ENCODE peak calls at places on chromosomes 16 and 17, in four cellular contexts. E is GM12878, I is K562, F is HepG2. J is an unnamed sample.

GRCh38 chr16:30830072-30830417 is 43.0 kb upstream of the ZNF629 start:
- DNase-seq in I (no peak), E (no peak), F (peak; percentile 73), J (no peak)

GRCh38 chr16:2005646-2006045 is 4.0 kb downstream of the ZNF598 start:
- DNase-seq in E (no peak), I (no peak), F (no peak), J (no peak)

GRCh38 chr17:16286947-16287562 is 66.2 kb downstream of the CENPV start:
- DNase-seq in I (peak; percentile 27), E (peak; percentile 51), F (no peak), J (no peak)

GRCh38 chr17:4940625-4941021 is 555 bp downstream of the RNF167 start:
- DNase-seq in E (no peak), I (no peak), F (no peak), J (no peak)

GRCh38 chr16:89095401-89095974 is 1.8 kb downstream of the ACSF3 start:
- DNase-seq in I (no peak), E (no peak), F (no peak), J (no peak)

GRCh38 chr17:39772415-39772814 is 34.7 kb downstream of the GRB7 start:
- DNase-seq in E (no peak), F (no peak), I (no peak), J (no peak)

GRCh38 chr16:31130899-31131298 is 4.6 kb downstream of the PRSS8 start:
- DNase-seq in F (no peak), I (no peak), E (no peak), J (no peak)

GRCh38 chr16:14423344-14423743 is 206.7 kb downstream of the PARN start:
- DNase-seq in I (no peak), E (no peak), F (no peak), J (no peak)

GRCh38 chr16:48075398-48075797 is 80.4 kb downstream of the ABCC12 start:
- DNase-seq in E (no peak), I (no peak), F (peak; percentile 14), J (no peak)

GRCh38 chr17:50364715-50365114 is 8.3 kb downstream of the MRPL27 start:
- DNase-seq in F (no peak), I (no peak), E (no peak), J (no peak)

GRCh38 chr17:265726-266125 is 84.3 kb upstream of the DOC2B start:
- DNase-seq in F (no peak), E (no peak), I (no peak), J (no peak)

GRCh38 chr16:84183572-84183875 is 3.3 kb downstream of the TAF1C start:
- DNase-seq in F (no peak), E (no peak), I (no peak), J (no peak)

GRCh38 chr17:7573324-7574080 is 5.9 kb upstream of the CD68 start:
- DNase-seq in F (peak; percentile 86), E (no peak), I (peak; percentile 88), J (peak; percentile 72)

GRCh38 chr16:88365244-88365865 is 17.4 kb upstream of the ZNF469 start:
- DNase-seq in E (no peak), F (no peak), I (no peak), J (no peak)

GRCh38 chr17:14840616-14841231 is 424.4 kb downstream of the PMP22 start:
- DNase-seq in I (no peak), F (no peak), E (no peak), J (no peak)

GRCh38 chr16:86732621-86733297 is 154.4 kb downstream of the FOXL1 start:
- DNase-seq in F (no peak), E (no peak), I (no peak), J (no peak)

GRCh38 chr16:73149329-73149728 is 101.4 kb upstream of the ZFHX3 start:
- DNase-seq in F (peak; percentile 39), E (no peak), I (no peak), J (no peak)

GRCh38 chr17:61338000-61338864 is 61.4 kb upstream of the TBX2 start:
- DNase-seq in F (peak; percentile 50), I (no peak), E (no peak), J (no peak)

GRCh38 chr17:57956311-57957119 is 1.3 kb upstream of the CUEDC1 start:
- DNase-seq in I (no peak), E (peak; percentile 62), F (no peak), J (no peak)
- TF ChIP-seq TARDBP in I (no peak), E (no peak), F (no peak), J (no peak)

DNA sequence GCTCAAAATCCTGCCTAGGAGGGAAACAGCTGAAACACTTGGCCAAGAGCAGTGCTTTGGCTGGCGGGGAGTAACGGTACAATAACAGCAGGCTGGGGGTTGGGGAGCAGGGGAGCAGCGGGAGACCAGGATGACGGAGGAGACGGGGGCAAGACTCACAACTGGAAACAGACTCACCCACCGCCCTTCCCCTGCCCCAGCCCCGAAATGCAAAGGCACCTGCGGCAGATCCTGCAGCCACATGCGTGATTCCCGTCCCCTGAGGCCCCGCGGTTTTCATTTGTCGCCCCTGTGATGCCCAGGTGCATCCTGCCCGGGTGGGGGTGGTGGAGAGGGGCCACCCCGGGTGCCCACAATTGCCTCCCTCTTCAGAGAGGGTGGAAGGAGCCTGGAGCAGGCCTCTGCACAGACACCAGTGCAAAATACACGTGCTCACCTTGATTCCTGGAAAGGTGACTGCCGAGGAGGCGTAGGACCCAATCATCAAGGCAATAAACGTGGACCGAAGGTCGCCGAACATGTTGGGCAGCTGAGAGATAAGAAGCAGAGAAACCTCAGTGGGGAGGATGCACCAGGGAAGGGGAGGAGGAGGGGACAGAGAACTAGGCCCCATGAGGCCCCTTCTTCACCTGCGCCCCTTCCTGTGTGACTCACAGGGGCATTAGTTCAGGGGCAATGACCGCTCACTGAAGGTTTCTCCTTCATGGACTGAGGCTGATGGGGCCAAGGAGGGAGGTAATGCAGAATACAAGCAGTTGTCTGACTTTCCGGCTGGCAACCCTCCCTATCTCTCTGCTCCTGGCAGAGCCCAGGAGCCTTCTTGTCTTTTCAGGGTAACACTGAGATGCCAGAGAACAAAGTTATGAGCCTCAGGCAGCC is 30.4 kb upstream of the PITPNA start:
- DNase-seq in E (peak; percentile 57), F (peak; percentile 41), I (peak; percentile 43), J (no peak)
- TF ChIP-seq FOXM1 in E (peak; percentile 94), F (no peak), I (no peak), J (no peak)

DNA sequence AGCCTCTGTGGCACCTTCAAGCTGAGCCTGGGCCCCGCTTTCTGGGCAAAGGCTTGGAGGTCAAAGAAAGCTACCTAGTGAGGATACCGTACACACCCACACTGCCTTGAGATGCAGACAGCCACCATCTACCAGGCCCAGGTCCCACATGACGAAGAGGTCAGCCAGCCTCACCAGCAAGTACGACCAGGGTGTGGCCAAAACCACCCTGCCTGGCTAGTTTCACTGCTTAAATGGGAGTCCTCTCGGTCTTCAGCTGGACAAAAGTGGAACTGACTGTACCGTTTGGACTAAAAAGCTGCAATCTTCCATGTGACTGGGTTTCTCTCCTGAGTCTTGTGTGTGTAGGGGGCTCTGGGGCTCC is 21.6 kb downstream of the VASN start:
- DNase-seq in F (no peak), I (no peak), E (no peak), J (no peak)
- TF ChIP-seq FOXK2 in F (no peak), I (no peak), E (no peak), J (no peak)

DNA sequence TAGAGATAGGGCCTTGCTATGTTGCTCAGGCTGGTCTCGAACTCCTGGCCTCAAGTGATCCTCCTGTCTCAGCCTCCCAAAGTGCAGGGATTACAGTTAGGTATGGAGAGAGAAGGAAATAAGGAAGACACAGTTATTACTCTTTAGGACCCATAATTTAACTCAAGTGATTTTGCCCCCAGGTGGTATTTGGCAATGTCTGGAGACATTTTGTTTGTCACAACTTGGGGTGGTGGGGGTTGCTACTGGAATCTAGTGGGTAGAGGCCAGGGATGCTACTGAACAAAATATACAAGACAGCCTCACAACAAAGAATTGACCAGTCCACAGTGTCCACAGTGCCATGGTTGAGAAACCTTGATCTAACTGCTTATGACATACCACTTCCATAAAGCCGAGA is 64.1 kb downstream of the PRKCB start:
- DNase-seq in E (no peak), I (no peak), F (no peak), J (no peak)
- TF ChIP-seq TARDBP in E (no peak), I (no peak), F (no peak), J (no peak)

GRCh38 chr16:54199486-54200160 is 87.0 kb downstream of the IRX3 start:
- DNase-seq in I (no peak), F (peak; percentile 39), E (no peak), J (no peak)
- TF ChIP-seq FOXM1 in I (no peak), F (no peak), E (no peak), J (no peak)

DNA sequence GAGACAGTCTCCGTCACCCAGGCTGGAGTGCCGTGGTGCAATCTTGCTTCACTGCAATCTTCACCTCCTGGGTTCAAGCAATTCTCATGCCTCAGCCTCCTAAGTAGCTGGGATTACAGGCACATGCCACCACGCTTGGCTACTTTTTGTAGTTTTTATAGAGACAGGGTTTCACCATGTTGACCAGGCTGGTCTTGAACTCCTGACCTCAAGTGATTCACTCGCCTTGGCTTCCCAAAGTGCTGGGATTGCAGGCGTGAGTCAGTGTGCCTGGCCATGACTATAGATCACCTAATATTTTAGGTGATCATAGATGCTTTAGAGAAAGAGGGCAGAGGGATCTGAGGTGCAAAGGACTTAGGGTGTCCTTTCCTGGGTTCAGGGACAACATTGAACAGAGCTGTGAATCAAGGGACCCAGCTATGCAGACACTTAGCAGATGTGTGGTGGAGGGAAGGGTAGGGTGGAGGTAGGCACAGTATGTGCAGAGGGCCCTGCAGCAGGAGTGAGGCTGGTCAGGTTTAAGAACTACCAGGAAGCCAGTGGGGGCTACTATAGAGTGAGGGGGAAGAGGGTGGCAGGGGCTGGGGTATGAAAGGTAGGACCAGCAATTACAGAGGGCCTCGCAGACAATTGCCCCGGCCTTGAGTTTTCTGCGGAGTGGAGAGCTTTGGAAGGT is 116.5 kb downstream of the CMIP start:
- DNase-seq in F (no peak), E (no peak), I (no peak), J (no peak)
- TF ChIP-seq FOXK2 in F (no peak), E (no peak), I (no peak), J (no peak)

GRCh38 chr17:17349724-17350106 is 46.5 kb downstream of the NT5M start:
- DNase-seq in F (no peak), I (no peak), E (no peak), J (no peak)
- TF ChIP-seq TARDBP in F (no peak), I (no peak), E (no peak), J (no peak)

GRCh38 chr16:57826706-57827625 is 24.7 kb upstream of the KIFC3 start:
- DNase-seq in F (peak; percentile 94), E (no peak), I (no peak), J (no peak)
- TF ChIP-seq FOXM1 in F (no peak), E (no peak), I (no peak), J (no peak)

J was measured in HEK293T.